ENCODE peak calls at places on chromosomes 12 and 14, in five cellular contexts. E is ascending aorta, H is Caco-2, I is GF-D8, U is left ventricle myocardium inferior. Q is an unnamed sample.

GRCh38 chr12:85329913-85330312 is 49.9 kb downstream of the ALX1 start:
- DNase-seq in U (no peak), H (no peak), I (no peak), E (no peak), Q (no peak)

GRCh38 chr14:21070083-21070609 is at the start of gene ARHGEF40:
- DNase-seq in H (peak), U (peak), E (peak), I (no peak), Q (peak)

GRCh38 chr12:13173537-13173936 is 23.0 kb upstream of the EMP1 start:
- DNase-seq in E (peak), U (peak), H (no peak), I (no peak), Q (no peak)

GRCh38 chr14:24100982-24101494 is 6.9 kb downstream of the PCK2 start:
- DNase-seq in H (no peak), U (no peak), E (no peak), I (no peak), Q (no peak)

GRCh38 chr12:5335059-5335458 is 96.8 kb upstream of the NTF3 start:
- DNase-seq in U (no peak), I (no peak), H (no peak), E (no peak), Q (no peak)

GRCh38 chr12:131061041-131061806 is 107.5 kb downstream of the ADGRD1 start:
- DNase-seq in U (no peak), H (no peak), E (peak), I (no peak), Q (peak)

GRCh38 chr14:37247777-37248461 is 50.2 kb downstream of the MIPOL1 start:
- DNase-seq in H (no peak), E (no peak), I (no peak), U (no peak), Q (no peak)

GRCh38 chr12:18700254-18700653 is 37.6 kb downstream of the PLCZ1 start:
- DNase-seq in I (no peak), H (no peak), U (no peak), E (no peak), Q (no peak)

GRCh38 chr14:104326848-104327247 is 188.5 kb downstream of the KIF26A start:
- DNase-seq in I (no peak), U (no peak), E (no peak), H (no peak), Q (no peak)

GRCh38 chr14:95119336-95119735 is 38.0 kb downstream of the DICER1 start:
- DNase-seq in E (no peak), I (no peak), H (no peak), U (no peak), Q (no peak)

GRCh38 chr14:55404170-55404569 is 7.5 kb downstream of the ATG14 start:
- DNase-seq in E (no peak), H (no peak), I (no peak), U (no peak), Q (no peak)

GRCh38 chr14:58572092-58572853 is 65.5 kb upstream of the DACT1 start:
- DNase-seq in E (no peak), I (no peak), U (no peak), H (no peak), Q (no peak)

GRCh38 chr12:68324531-68324930 is 7.6 kb downstream of the MDM1 start:
- DNase-seq in H (no peak), E (no peak), U (no peak), I (no peak), Q (no peak)

GRCh38 chr12:65568517-65568916 is 255.8 kb upstream of the HMGA2 start:
- DNase-seq in U (no peak), I (no peak), H (no peak), E (no peak), Q (no peak)

GRCh38 chr14:69316449-69317391 is 56.8 kb downstream of the GALNT16 start:
- DNase-seq in I (no peak), H (no peak), U (peak), E (peak), Q (no peak)